ENCODE peak calls at places on chromosome 14, in eight cellular contexts. P is heart right ventricle; Z is heart left ventricle; Y is testis; C is prostate gland; D is CD4-positive, alpha-beta memory T cell; J is upper lobe of right lung; F is cardiac muscle cell. B is an unnamed sample.
A peak's percentile ranks its signal among the peaks of the same experiment; 100 is the strongest.

GRCh38 chr14:30525833-30526232 is 33.1 kb upstream of the G2E3 start:
- DNase-seq in P (no peak), Z (no peak), Y (no peak), C (no peak), D (no peak), J (no peak), F (no peak), B (peak; percentile 8)

GRCh38 chr14:53306267-53306721 is 153.2 kb upstream of the DDHD1 start:
- DNase-seq in P (peak; percentile 44), Z (peak; percentile 64), Y (peak; percentile 74), C (peak; percentile 19), D (peak; percentile 23), J (peak; percentile 65), F (peak; percentile 59), B (peak; percentile 76)

GRCh38 chr14:35231207-35231755 is 60.9 kb upstream of the PSMA6 start:
- DNase-seq in P (no peak), Z (no peak), Y (no peak), C (no peak), D (no peak), J (no peak), F (no peak), B (no peak)

GRCh38 chr14:90597961-90598360 is 201.1 kb downstream of the CALM1 start:
- DNase-seq in P (no peak), Z (no peak), Y (no peak), C (no peak), D (no peak), J (no peak), F (no peak), B (no peak)

GRCh38 chr14:60171690-60172089 is 6.5 kb upstream of the DHRS7 start:
- DNase-seq in P (no peak), Z (no peak), Y (no peak), C (no peak), D (no peak), J (no peak), F (no peak), B (no peak)

GRCh38 chr14:85532981-85533820 is 3.3 kb downstream of the FLRT2 start:
- DNase-seq in P (peak; percentile 38), Z (peak; percentile 67), Y (peak; percentile 72), C (peak; percentile 25), D (no peak), J (peak; percentile 66), F (peak; percentile 85), B (peak; percentile 85)

GRCh38 chr14:51463461-51463860 is 188.2 kb upstream of the FRMD6 start:
- DNase-seq in P (no peak), Z (no peak), Y (no peak), C (no peak), D (no peak), J (no peak), F (no peak), B (no peak)

GRCh38 chr14:103132381-103133212 is 9.3 kb downstream of the TNFAIP2 start:
- DNase-seq in P (no peak), Z (no peak), Y (no peak), C (no peak), D (no peak), J (peak; percentile 63), F (peak; percentile 71), B (peak; percentile 52)

GRCh38 chr14:24215495-24216344 is at the start of gene MDP1:
- DNase-seq in P (peak; percentile 85), Z (peak; percentile 92), Y (peak; percentile 89), C (peak; percentile 82), D (peak; percentile 86), J (peak; percentile 92), F (peak; percentile 89), B (peak; percentile 92)

GRCh38 chr14:64401923-64402322 is 13.8 kb downstream of the MTHFD1 start:
- DNase-seq in P (no peak), Z (no peak), Y (no peak), C (no peak), D (no peak), J (no peak), F (no peak), B (no peak)

GRCh38 chr14:68657300-68658028 is 135.4 kb downstream of the ZFP36L1 start:
- DNase-seq in P (no peak), Z (no peak), Y (no peak), C (no peak), D (no peak), J (no peak), F (no peak), B (no peak)

GRCh38 chr14:61347771-61348443 is 26.5 kb downstream of the PRKCH start:
- DNase-seq in P (no peak), Z (no peak), Y (no peak), C (no peak), D (no peak), J (no peak), F (no peak), B (no peak)

GRCh38 chr14:35438910-35439713 is 34.6 kb upstream of the NFKBIA start:
- DNase-seq in P (no peak), Z (no peak), Y (no peak), C (no peak), D (no peak), J (no peak), F (no peak), B (peak; percentile 11)

GRCh38 chr14:59225281-59225680 is 36.8 kb downstream of the DAAM1 start:
- DNase-seq in P (no peak), Z (no peak), Y (no peak), C (no peak), D (no peak), J (no peak), F (no peak), B (no peak)

GRCh38 chr14:72663076-72663487 is 230.8 kb downstream of the DPF3 start:
- DNase-seq in P (no peak), Z (no peak), Y (no peak), C (no peak), D (no peak), J (no peak), F (no peak), B (no peak)

GRCh38 chr14:64760146-64760755 is 56.0 kb downstream of the PLEKHG3 start:
- DNase-seq in P (peak; percentile 51), Z (no peak), Y (peak; percentile 79), C (no peak), D (peak; percentile 66), J (peak; percentile 77), F (peak; percentile 62), B (peak; percentile 36)

GRCh38 chr14:66443158-66443695 is 42.9 kb upstream of the CCDC196 start:
- DNase-seq in P (no peak), Z (no peak), Y (no peak), C (no peak), D (no peak), J (no peak), F (no peak), B (no peak)

GRCh38 chr14:61438860-61439765 is 117.7 kb downstream of the PRKCH start:
- DNase-seq in P (peak; percentile 28), Z (no peak), Y (no peak), C (peak; percentile 90), D (peak; percentile 36), J (peak; percentile 78), F (peak; percentile 54), B (no peak)

GRCh38 chr14:106564058-106564643 is 1037.8 kb downstream of the TMEM121 start:
- DNase-seq in P (no peak), Z (no peak), Y (peak; percentile 75), C (no peak), D (peak; percentile 41), J (peak; percentile 75), F (no peak), B (peak; percentile 35)

GRCh38 chr14:64364907-64365306 is 23.2 kb upstream of the MTHFD1 start:
- DNase-seq in P (no peak), Z (no peak), Y (no peak), C (no peak), D (no peak), J (no peak), F (no peak), B (no peak)

GRCh38 chr14:34078117-34078743 is 127.4 kb upstream of the EGLN3 start:
- DNase-seq in P (no peak), Z (no peak), Y (no peak), C (no peak), D (no peak), J (no peak), F (no peak), B (no peak)

GRCh38 chr14:35355981-35356839 is 48.3 kb downstream of the NFKBIA start:
- DNase-seq in P (no peak), Z (no peak), Y (no peak), C (no peak), D (no peak), J (no peak), F (no peak), B (no peak)

GRCh38 chr14:72521045-72521444 is 372.9 kb downstream of the DPF3 start:
- DNase-seq in P (no peak), Z (no peak), Y (no peak), C (no peak), D (no peak), J (no peak), F (no peak), B (no peak)

GRCh38 chr14:60963761-60964160 is 17.1 kb downstream of the TRMT5 start:
- DNase-seq in P (no peak), Z (no peak), Y (no peak), C (no peak), D (no peak), J (no peak), F (peak; percentile 3), B (no peak)

GRCh38 chr14:100246136-100246535 is 7.2 kb downstream of the YY1 start:
- DNase-seq in P (no peak), Z (no peak), Y (no peak), C (no peak), D (no peak), J (no peak), F (no peak), B (no peak)
- H3K4me3 ChIP-seq in P (no peak overlapping the region), Z (no peak overlapping the region), Y (no peak overlapping the region), C (no peak overlapping the region), D (no peak overlapping the region), J (no peak overlapping the region), F (no peak overlapping the region), B (no peak overlapping the region)

GRCh38 chr14:89572566-89573398 is 155.7 kb upstream of the FOXN3 start:
- DNase-seq in P (no peak), Z (no peak), Y (no peak), C (peak; percentile 58), D (no peak), J (no peak), F (no peak), B (peak; percentile 4)
- H3K27ac ChIP-seq in P (peak overlapping the region; percentile 30), Z (no peak overlapping the region), Y (no peak overlapping the region), C (no peak overlapping the region), D (no peak overlapping the region), J (no peak overlapping the region), F (no peak overlapping the region), B (no peak overlapping the region)

GRCh38 chr14:94505641-94506040 is 3.6 kb downstream of the SERPINA12 start:
- DNase-seq in P (no peak), Z (no peak), Y (no peak), C (no peak), D (no peak), J (no peak), F (no peak), B (no peak)
- H3K4me1 ChIP-seq in P (no peaks in the 10 kb centered on the region), Z (no peaks in the 10 kb centered on the region), Y (no peaks in the 10 kb centered on the region), C (no peaks in the 10 kb centered on the region), D (no peaks in the 10 kb centered on the region), J (no peaks in the 10 kb centered on the region), F (no peaks in the 10 kb centered on the region), B (no peaks in the 10 kb centered on the region)

DNA sequence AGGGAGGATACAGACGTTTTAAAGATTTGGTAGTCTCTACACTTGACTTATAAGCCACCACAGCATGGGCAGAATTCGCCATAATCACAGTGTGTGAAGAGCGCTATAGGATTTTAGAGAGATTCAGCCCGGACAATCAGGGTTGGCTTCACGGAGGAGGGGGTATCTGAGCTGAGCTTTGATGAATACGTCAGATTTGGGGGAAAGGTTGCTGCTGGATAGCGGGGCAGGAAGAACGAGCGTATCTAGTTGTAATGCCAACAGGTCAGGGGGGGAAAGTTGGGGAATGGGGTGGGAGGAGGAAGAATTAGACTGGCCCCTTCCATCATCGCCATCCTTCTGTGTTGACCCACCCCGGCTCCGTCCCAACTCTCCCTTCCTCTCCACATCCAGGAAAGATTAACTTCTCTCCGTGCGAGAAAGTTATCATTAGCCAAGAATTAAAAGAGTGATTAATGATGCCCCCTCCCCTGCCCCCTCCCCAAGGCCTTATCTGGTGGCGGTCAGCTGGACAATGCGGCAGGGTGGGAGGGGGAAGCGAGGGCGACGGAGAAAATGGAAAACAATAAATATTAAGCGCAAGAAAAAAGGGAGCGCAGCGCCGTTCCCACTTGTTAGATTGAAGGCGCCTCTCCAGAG is 13.5 kb upstream of the GPATCH2L start:
- DNase-seq in P (no peak), Z (no peak), Y (no peak), C (no peak), D (no peak), J (no peak), F (no peak), B (no peak)
- H3K4me3 ChIP-seq in P (peak overlapping the region; percentile 41), Z (peak overlapping the region; percentile 4), Y (peak overlapping the region; percentile 29), C (peak overlapping the region; percentile 8), D (no peak overlapping the region), J (peak overlapping the region; percentile 10), F (peak overlapping the region; percentile 33), B (no peak overlapping the region)

B was measured in SJCRH30.